ENCODE peak calls at places on chromosome 1, in four cellular contexts. T, B, C and N are unnamed samples. For H3K4me1, the result is how much of the 10 kb centered on the place peaks cover.

GRCh38 chr1:226157761-226158316 is 28.7 kb downstream of the ACBD3 start:
- DNase-seq in T (no peak), B (no peak), C (no peak), N (no peak)

GRCh38 chr1:207389728-207390464 is 64.2 kb upstream of the CR2 start:
- DNase-seq in T (peak), B (no peak), C (no peak), N (peak)

GRCh38 chr1:150578278-150579109 is 916 bp downstream of the MCL1 start:
- DNase-seq in T (no peak), B (no peak), C (peak), N (peak)

GRCh38 chr1:19300211-19300610 is 11.6 kb upstream of the AKR7A3 start:
- DNase-seq in T (no peak), B (no peak), C (no peak), N (no peak)

GRCh38 chr1:72827285-72827684 is 544.9 kb upstream of the NEGR1 start:
- DNase-seq in T (no peak), B (no peak), C (no peak), N (peak)

GRCh38 chr1:198937231-198938031 is 298.6 kb downstream of the PTPRC start:
- DNase-seq in T (peak), B (no peak), C (peak), N (peak)

GRCh38 chr1:90370696-90371095 is 346.4 kb downstream of the BARHL2 start:
- DNase-seq in T (no peak), B (no peak), C (no peak), N (no peak)

GRCh38 chr1:165891461-165891860 is 64.0 kb downstream of the UCK2 start:
- DNase-seq in T (no peak), B (no peak), C (no peak), N (no peak)

GRCh38 chr1:223717695-223718363 is 5.5 kb downstream of the CAPN2 start:
- DNase-seq in T (no peak), B (no peak), C (no peak), N (peak)

GRCh38 chr1:160813215-160813614 is 17.2 kb downstream of the LY9 start:
- DNase-seq in T (peak), B (no peak), C (no peak), N (no peak)

GRCh38 chr1:186927884-186928283 is 99.1 kb downstream of the PLA2G4A start:
- DNase-seq in T (no peak), B (no peak), C (no peak), N (no peak)

GRCh38 chr1:29455781-29456180 is 219.5 kb downstream of the PTPRU start:
- DNase-seq in T (no peak), B (no peak), C (no peak), N (no peak)

GRCh38 chr1:115980998-115981993 is 5.0 kb downstream of the SLC22A15 start:
- DNase-seq in T (peak), B (no peak), C (peak), N (peak)

GRCh38 chr1:1924378-1924777 is 5.3 kb upstream of the TMEM52 start:
- DNase-seq in T (no peak), B (no peak), C (peak), N (no peak)

GRCh38 chr1:117871013-117871412 is 58.4 kb downstream of the GDAP2 start:
- DNase-seq in T (no peak), B (no peak), C (no peak), N (no peak)

GRCh38 chr1:53938136-53938830 is 7.2 kb downstream of the IFT25 start:
- DNase-seq in T (no peak), B (no peak), C (no peak), N (peak)

GRCh38 chr1:203686091-203686632 is 59.5 kb downstream of the ATP2B4 start:
- DNase-seq in T (no peak), B (no peak), C (no peak), N (peak)
- H3K4me1 ChIP-seq in T (under half), B (under half), C (under half), N (under half)

DNA sequence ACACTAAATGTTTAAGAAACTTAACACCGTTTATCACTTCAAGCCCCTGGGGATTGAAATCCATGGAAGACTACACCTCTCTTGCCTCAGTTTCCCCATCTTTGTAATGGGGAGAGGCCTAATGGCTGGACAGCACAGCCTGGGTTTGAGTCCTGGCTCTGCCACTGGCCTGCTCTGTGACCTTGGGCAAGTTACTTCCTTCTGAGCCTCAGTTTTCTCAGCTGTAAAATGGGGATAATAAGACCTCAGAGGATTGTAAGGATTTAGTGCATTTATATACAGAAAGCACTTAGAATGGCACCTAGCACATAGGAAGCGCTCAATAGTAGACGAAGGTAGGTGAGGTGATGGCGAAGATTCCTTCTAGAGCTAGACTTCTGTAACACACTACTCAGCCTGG is 5.5 kb downstream of the AGTRAP start:
- DNase-seq in T (no peak), B (no peak), C (no peak), N (no peak)
- H3K4me2 ChIP-seq in T (no peak), B (no peak), C (no peak), N (no peak)

DNA sequence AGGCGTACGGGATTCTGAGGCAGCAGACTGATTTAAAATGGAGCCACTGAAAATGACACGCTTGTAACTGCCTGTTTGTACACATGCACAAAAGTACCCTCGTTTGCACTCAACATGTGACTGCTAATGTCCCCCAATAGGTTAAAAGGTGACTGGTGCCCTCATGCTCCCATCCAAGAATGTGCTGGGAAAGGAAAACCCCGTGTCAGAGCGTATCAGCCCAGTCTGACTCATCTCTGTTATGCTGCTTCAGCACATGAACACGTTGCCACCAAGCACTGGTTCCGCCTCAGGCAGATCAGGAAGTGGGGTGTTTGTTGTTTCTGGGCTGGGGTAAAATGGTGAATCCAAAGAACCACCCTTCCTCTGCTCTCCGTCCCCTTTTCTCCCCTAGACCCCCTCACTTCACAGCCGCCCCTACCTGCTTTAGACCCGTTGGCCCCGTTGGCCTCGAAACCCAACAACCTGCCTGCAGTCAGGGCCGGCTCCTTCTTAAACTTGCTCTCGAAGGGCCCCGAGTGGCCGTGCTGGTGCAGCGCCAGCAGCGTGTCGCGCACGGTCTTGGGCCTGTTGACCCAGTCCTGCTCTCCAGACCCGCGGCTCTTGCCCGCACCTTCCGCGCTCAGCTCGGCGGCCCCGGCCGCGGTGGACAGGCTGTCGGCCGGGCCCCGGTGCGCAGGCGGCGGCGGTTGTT is 1.8 kb downstream of the IRF2BP2 start:
- DNase-seq in T (peak), B (peak), C (peak), N (peak)
- H3K4me1 ChIP-seq in T (under half), B (under half), C (half or more), N (under half)

DNA sequence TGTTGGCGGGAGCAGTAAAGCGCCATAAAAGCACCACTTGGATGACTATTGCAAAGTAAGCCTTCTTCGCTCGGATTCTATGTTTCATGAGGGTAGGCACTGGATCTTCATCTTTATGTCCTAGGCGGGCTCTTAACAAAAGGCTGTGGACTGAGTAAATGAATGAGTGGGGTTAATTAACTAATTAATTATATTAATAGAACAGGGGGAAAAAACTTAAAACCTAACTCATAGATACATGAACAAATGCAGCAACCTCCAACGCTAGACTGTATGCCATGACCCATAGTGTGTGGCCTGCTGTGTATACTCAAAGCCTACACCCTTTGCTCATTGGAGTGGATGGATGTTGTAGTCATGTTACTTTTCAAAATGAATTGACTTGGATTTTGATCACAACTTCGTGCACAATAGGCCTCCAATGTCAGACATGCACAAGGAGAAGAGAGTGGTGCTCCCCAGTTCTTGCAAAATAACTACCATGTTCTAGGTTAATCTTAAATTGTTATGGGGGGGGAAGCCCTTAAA is 417 bp upstream of the GFI1 start:
- DNase-seq in T (no peak), B (no peak), C (no peak), N (no peak)
- H3K4me2 ChIP-seq in T (peak), B (peak), C (peak), N (no peak)